ENCODE peak calls at places on chromosomes 5 and 9, in eight cellular contexts. One of them, this sample, is unnamed.

GRCh38 chr5:5181650-5182324 is 41.7 kb downstream of the ADAMTS16 start:
- DNase-seq in AG10803: no peak
- DNase-seq in effector memory CD4-positive, alpha-beta T cell: no peak
- DNase-seq in GM06990: no peak
- DNase-seq in left lung: no peak
- DNase-seq in fibroblast of lung: no peak
- DNase-seq in HCT116: no peak
- DNase-seq in foreskin fibroblast: no peak
- DNase-seq in this sample: no peak

GRCh38 chr5:179906795-179907569 is 715 bp downstream of the TBC1D9B start:
- DNase-seq in effector memory CD4-positive, alpha-beta T cell: peak
- DNase-seq in foreskin fibroblast: peak
- DNase-seq in AG10803: peak
- DNase-seq in left lung: peak
- DNase-seq in GM06990: peak
- DNase-seq in fibroblast of lung: peak
- DNase-seq in HCT116: no peak
- DNase-seq in this sample: no peak

GRCh38 chr5:32504923-32505596 is 60.5 kb upstream of the ZFR start:
- DNase-seq in effector memory CD4-positive, alpha-beta T cell: no peak
- DNase-seq in AG10803: peak
- DNase-seq in left lung: no peak
- DNase-seq in foreskin fibroblast: peak
- DNase-seq in HCT116: no peak
- DNase-seq in GM06990: no peak
- DNase-seq in fibroblast of lung: peak
- DNase-seq in this sample: peak

GRCh38 chr9:30058463-30058862 is 2326.0 kb upstream of the ACO1 start:
- DNase-seq in effector memory CD4-positive, alpha-beta T cell: no peak
- DNase-seq in AG10803: no peak
- DNase-seq in HCT116: no peak
- DNase-seq in GM06990: no peak
- DNase-seq in fibroblast of lung: no peak
- DNase-seq in foreskin fibroblast: no peak
- DNase-seq in left lung: no peak
- DNase-seq in this sample: no peak

GRCh38 chr9:14400658-14400995 is 86.7 kb upstream of the NFIB start:
- DNase-seq in left lung: no peak
- DNase-seq in fibroblast of lung: peak
- DNase-seq in HCT116: peak
- DNase-seq in effector memory CD4-positive, alpha-beta T cell: no peak
- DNase-seq in foreskin fibroblast: peak
- DNase-seq in GM06990: no peak
- DNase-seq in AG10803: peak
- DNase-seq in this sample: no peak

GRCh38 chr5:172715931-172716682 is 54.9 kb downstream of the DUSP1 start:
- DNase-seq in AG10803: no peak
- DNase-seq in GM06990: no peak
- DNase-seq in left lung: no peak
- DNase-seq in fibroblast of lung: no peak
- DNase-seq in foreskin fibroblast: no peak
- DNase-seq in HCT116: no peak
- DNase-seq in effector memory CD4-positive, alpha-beta T cell: no peak
- DNase-seq in this sample: no peak

GRCh38 chr5:98750693-98751092 is 22.8 kb upstream of the RGMB start:
- DNase-seq in AG10803: no peak
- DNase-seq in effector memory CD4-positive, alpha-beta T cell: no peak
- DNase-seq in left lung: no peak
- DNase-seq in GM06990: no peak
- DNase-seq in fibroblast of lung: no peak
- DNase-seq in HCT116: no peak
- DNase-seq in foreskin fibroblast: no peak
- DNase-seq in this sample: no peak

GRCh38 chr5:53095931-53096525 is 13.5 kb downstream of the MOCS2 start:
- DNase-seq in HCT116: peak
- DNase-seq in left lung: no peak
- DNase-seq in foreskin fibroblast: peak
- DNase-seq in AG10803: peak
- DNase-seq in GM06990: no peak
- DNase-seq in effector memory CD4-positive, alpha-beta T cell: peak
- DNase-seq in fibroblast of lung: peak
- DNase-seq in this sample: no peak

GRCh38 chr5:61139094-61139873 is 23.0 kb downstream of the SMIM15 start:
- DNase-seq in fibroblast of lung: no peak
- DNase-seq in HCT116: no peak
- DNase-seq in effector memory CD4-positive, alpha-beta T cell: no peak
- DNase-seq in GM06990: no peak
- DNase-seq in AG10803: no peak
- DNase-seq in foreskin fibroblast: peak
- DNase-seq in left lung: no peak
- DNase-seq in this sample: no peak

GRCh38 chr9:35577486-35577885 is 27.6 kb upstream of the TESK1 start:
- DNase-seq in AG10803: no peak
- DNase-seq in HCT116: no peak
- DNase-seq in effector memory CD4-positive, alpha-beta T cell: no peak
- DNase-seq in fibroblast of lung: no peak
- DNase-seq in foreskin fibroblast: no peak
- DNase-seq in left lung: no peak
- DNase-seq in GM06990: no peak
- DNase-seq in this sample: no peak

GRCh38 chr5:126248611-126249010 is 174.6 kb upstream of the GRAMD2B start:
- DNase-seq in GM06990: no peak
- DNase-seq in AG10803: no peak
- DNase-seq in fibroblast of lung: no peak
- DNase-seq in left lung: no peak
- DNase-seq in effector memory CD4-positive, alpha-beta T cell: no peak
- DNase-seq in foreskin fibroblast: no peak
- DNase-seq in HCT116: no peak
- DNase-seq in this sample: no peak

GRCh38 chr5:142726188-142726731 is 40.4 kb upstream of the FGF1 start:
- DNase-seq in left lung: no peak
- DNase-seq in foreskin fibroblast: peak
- DNase-seq in HCT116: no peak
- DNase-seq in GM06990: no peak
- DNase-seq in effector memory CD4-positive, alpha-beta T cell: no peak
- DNase-seq in fibroblast of lung: peak
- DNase-seq in AG10803: peak
- DNase-seq in this sample: peak

GRCh38 chr9:37363124-37363523 is 59.4 kb upstream of the GRHPR start:
- DNase-seq in foreskin fibroblast: no peak
- DNase-seq in AG10803: no peak
- DNase-seq in effector memory CD4-positive, alpha-beta T cell: no peak
- DNase-seq in left lung: no peak
- DNase-seq in HCT116: no peak
- DNase-seq in GM06990: no peak
- DNase-seq in fibroblast of lung: no peak
- DNase-seq in this sample: no peak

GRCh38 chr5:88244686-88245085 is 24.0 kb downstream of the TMEM161B start:
- DNase-seq in fibroblast of lung: no peak
- DNase-seq in GM06990: no peak
- DNase-seq in HCT116: no peak
- DNase-seq in left lung: no peak
- DNase-seq in foreskin fibroblast: no peak
- DNase-seq in AG10803: no peak
- DNase-seq in effector memory CD4-positive, alpha-beta T cell: no peak
- DNase-seq in this sample: no peak

GRCh38 chr5:52988335-52989024 is 672 bp upstream of the ITGA2 start:
- DNase-seq in left lung: no peak
- DNase-seq in HCT116: peak
- DNase-seq in foreskin fibroblast: no peak
- DNase-seq in fibroblast of lung: no peak
- DNase-seq in effector memory CD4-positive, alpha-beta T cell: no peak
- DNase-seq in GM06990: no peak
- DNase-seq in AG10803: no peak
- DNase-seq in this sample: no peak

GRCh38 chr9:1922026-1922425 is 93.1 kb upstream of the SMARCA2 start:
- DNase-seq in AG10803: no peak
- DNase-seq in effector memory CD4-positive, alpha-beta T cell: no peak
- DNase-seq in GM06990: no peak
- DNase-seq in foreskin fibroblast: no peak
- DNase-seq in fibroblast of lung: no peak
- DNase-seq in HCT116: no peak
- DNase-seq in left lung: no peak
- DNase-seq in this sample: no peak

GRCh38 chr5:80654391-80655230 is at the start of the genes DHFR and MSH3:
- DNase-seq in left lung: peak
- DNase-seq in fibroblast of lung: peak
- DNase-seq in HCT116: peak
- DNase-seq in AG10803: peak
- DNase-seq in effector memory CD4-positive, alpha-beta T cell: peak
- DNase-seq in foreskin fibroblast: peak
- DNase-seq in GM06990: peak
- DNase-seq in this sample: peak

GRCh38 chr9:106862946-106863740 is at the start of gene ZNF462:
- DNase-seq in GM06990: peak
- DNase-seq in foreskin fibroblast: peak
- DNase-seq in effector memory CD4-positive, alpha-beta T cell: no peak
- DNase-seq in AG10803: peak
- DNase-seq in fibroblast of lung: peak
- DNase-seq in HCT116: no peak
- DNase-seq in left lung: peak
- DNase-seq in this sample: no peak

GRCh38 chr5:58499951-58500350 is 8.7 kb downstream of the GAPT start:
- DNase-seq in left lung: no peak
- DNase-seq in HCT116: no peak
- DNase-seq in foreskin fibroblast: no peak
- DNase-seq in fibroblast of lung: no peak
- DNase-seq in effector memory CD4-positive, alpha-beta T cell: no peak
- DNase-seq in AG10803: no peak
- DNase-seq in GM06990: no peak
- DNase-seq in this sample: no peak

GRCh38 chr5:176181271-176181855 is 56.9 kb upstream of the SIMC1 start:
- DNase-seq in GM06990: no peak
- DNase-seq in foreskin fibroblast: no peak
- DNase-seq in fibroblast of lung: no peak
- DNase-seq in AG10803: no peak
- DNase-seq in HCT116: no peak
- DNase-seq in effector memory CD4-positive, alpha-beta T cell: no peak
- DNase-seq in left lung: no peak
- DNase-seq in this sample: no peak

GRCh38 chr5:10387690-10388089 is 34.2 kb downstream of the MARCHF6 start:
- DNase-seq in AG10803: peak
- DNase-seq in foreskin fibroblast: peak
- DNase-seq in left lung: no peak
- DNase-seq in GM06990: no peak
- DNase-seq in HCT116: no peak
- DNase-seq in fibroblast of lung: peak
- DNase-seq in effector memory CD4-positive, alpha-beta T cell: no peak
- DNase-seq in this sample: no peak

GRCh38 chr5:13348568-13348967 is 595.9 kb downstream of the DNAH5 start:
- DNase-seq in AG10803: no peak
- DNase-seq in fibroblast of lung: no peak
- DNase-seq in effector memory CD4-positive, alpha-beta T cell: no peak
- DNase-seq in HCT116: no peak
- DNase-seq in foreskin fibroblast: no peak
- DNase-seq in GM06990: no peak
- DNase-seq in left lung: no peak
- DNase-seq in this sample: no peak

GRCh38 chr5:63483338-63483737 is 478.9 kb downstream of the HTR1A start:
- DNase-seq in HCT116: no peak
- DNase-seq in left lung: no peak
- DNase-seq in foreskin fibroblast: no peak
- DNase-seq in fibroblast of lung: no peak
- DNase-seq in AG10803: no peak
- DNase-seq in effector memory CD4-positive, alpha-beta T cell: no peak
- DNase-seq in GM06990: no peak
- DNase-seq in this sample: no peak

GRCh38 chr9:109499061-109499630 is 1.0 kb upstream of the PTPN3 start:
- DNase-seq in foreskin fibroblast: no peak
- DNase-seq in effector memory CD4-positive, alpha-beta T cell: no peak
- DNase-seq in left lung: no peak
- DNase-seq in HCT116: no peak
- DNase-seq in fibroblast of lung: no peak
- DNase-seq in GM06990: no peak
- DNase-seq in AG10803: no peak
- DNase-seq in this sample: no peak
- H3K4me3 ChIP-seq in foreskin fibroblast: peak
- H3K4me3 ChIP-seq in effector memory CD4-positive, alpha-beta T cell: no peak
- H3K4me3 ChIP-seq in left lung: peak
- H3K4me3 ChIP-seq in HCT116: peak
- H3K4me3 ChIP-seq in fibroblast of lung: no peak
- H3K4me3 ChIP-seq in GM06990: no peak
- H3K4me3 ChIP-seq in AG10803: no peak
- H3K4me3 ChIP-seq in this sample: no peak

DNA sequence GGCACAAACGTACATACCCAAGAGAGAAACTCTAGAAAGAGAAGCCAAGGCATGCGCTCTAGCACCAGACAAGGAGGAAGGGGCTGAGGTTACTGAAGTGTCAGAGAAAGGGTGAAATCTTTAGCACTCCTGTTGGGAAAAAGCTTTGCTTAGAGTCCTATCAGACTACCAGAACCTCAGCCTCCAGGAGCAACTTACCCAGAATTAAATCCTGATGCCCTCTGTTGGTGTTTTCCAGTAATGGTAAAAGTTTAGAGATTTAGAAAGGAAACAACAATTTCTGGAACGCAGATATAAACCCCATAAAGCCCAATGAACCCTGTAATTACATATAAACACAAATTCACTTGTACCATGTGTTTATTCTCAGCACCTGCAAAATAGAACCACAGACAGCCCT is 33.2 kb upstream of the ASTN2 start:
- DNase-seq in fibroblast of lung: no peak
- DNase-seq in AG10803: no peak
- DNase-seq in left lung: no peak
- DNase-seq in HCT116: no peak
- DNase-seq in foreskin fibroblast: no peak
- DNase-seq in GM06990: no peak
- DNase-seq in effector memory CD4-positive, alpha-beta T cell: no peak
- DNase-seq in this sample: no peak
- H3K4me3 ChIP-seq in fibroblast of lung: no peak
- H3K4me3 ChIP-seq in AG10803: no peak
- H3K4me3 ChIP-seq in left lung: no peak
- H3K4me3 ChIP-seq in HCT116: no peak
- H3K4me3 ChIP-seq in foreskin fibroblast: no peak
- H3K4me3 ChIP-seq in GM06990: no peak
- H3K4me3 ChIP-seq in effector memory CD4-positive, alpha-beta T cell: no peak
- H3K4me3 ChIP-seq in this sample: no peak

DNA sequence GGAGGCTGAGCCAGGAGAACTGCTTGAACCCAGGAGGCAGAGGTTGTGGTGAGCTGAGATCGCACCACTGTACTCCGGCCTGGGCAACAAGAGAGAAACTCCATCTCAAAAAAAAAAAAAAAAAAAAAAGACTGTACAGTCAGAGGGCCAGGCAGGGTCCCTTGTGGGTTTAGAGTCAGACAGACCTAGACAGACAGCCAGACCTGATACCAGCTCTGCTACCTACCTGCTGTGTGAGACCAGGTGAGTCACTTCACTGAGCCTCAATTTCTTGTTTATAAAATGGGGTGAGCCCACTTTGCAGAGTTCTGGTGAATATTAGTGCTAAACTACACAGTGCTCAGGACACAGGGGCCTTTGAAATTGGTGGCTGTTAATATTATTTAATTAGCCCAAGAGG is 19.7 kb downstream of the TRIM14 start:
- DNase-seq in effector memory CD4-positive, alpha-beta T cell: peak
- DNase-seq in GM06990: no peak
- DNase-seq in foreskin fibroblast: no peak
- DNase-seq in HCT116: no peak
- DNase-seq in fibroblast of lung: no peak
- DNase-seq in left lung: no peak
- DNase-seq in AG10803: no peak
- DNase-seq in this sample: no peak
- H3K4me3 ChIP-seq in effector memory CD4-positive, alpha-beta T cell: no peak
- H3K4me3 ChIP-seq in GM06990: no peak
- H3K4me3 ChIP-seq in foreskin fibroblast: no peak
- H3K4me3 ChIP-seq in HCT116: no peak
- H3K4me3 ChIP-seq in fibroblast of lung: no peak
- H3K4me3 ChIP-seq in left lung: no peak
- H3K4me3 ChIP-seq in AG10803: no peak
- H3K4me3 ChIP-seq in this sample: no peak

GRCh38 chr5:149857499-149857898 is 87.1 kb downstream of the PDE6A start:
- DNase-seq in fibroblast of lung: peak
- DNase-seq in foreskin fibroblast: peak
- DNase-seq in GM06990: no peak
- DNase-seq in AG10803: no peak
- DNase-seq in HCT116: no peak
- DNase-seq in left lung: no peak
- DNase-seq in effector memory CD4-positive, alpha-beta T cell: no peak
- DNase-seq in this sample: no peak
- H3K4me3 ChIP-seq in fibroblast of lung: no peak
- H3K4me3 ChIP-seq in foreskin fibroblast: no peak
- H3K4me3 ChIP-seq in GM06990: no peak
- H3K4me3 ChIP-seq in AG10803: no peak
- H3K4me3 ChIP-seq in HCT116: no peak
- H3K4me3 ChIP-seq in left lung: no peak
- H3K4me3 ChIP-seq in effector memory CD4-positive, alpha-beta T cell: no peak
- H3K4me3 ChIP-seq in this sample: no peak

This sample was measured in AG04449.